ENCODE peak calls at places on chromosomes 16 and 17, in five cellular contexts. N is stimulated activated CD4-positive, alpha-beta T cell treated with anti-CD3 and anti-CD28 coated beads, Interleukin-4, amount 100 ng/mL, for 48 hours; E is choroid plexus epithelial cell; T is NCI-H1436; K is germinal center. R is an unnamed sample.

GRCh38 chr16:57859331-57859730 is 57.0 kb upstream of the KIFC3 start:
- DNase-seq in E (peak; percentile 85), K (no peak), N (no peak), T (no peak), R (no peak)

GRCh38 chr17:10144976-10145375 is 53.4 kb downstream of the GAS7 start:
- DNase-seq in E (no peak), K (no peak), T (no peak), N (no peak), R (no peak)

GRCh38 chr16:57432505-57432904 is 14.7 kb downstream of the CIAPIN1 start:
- DNase-seq in T (no peak), E (no peak), K (no peak), N (no peak), R (no peak)

GRCh38 chr17:61410100-61410551 is 10.5 kb downstream of the TBX2 start:
- DNase-seq in N (no peak), E (no peak), T (no peak), K (no peak), R (no peak)

GRCh38 chr17:17017343-17018014 is 24.8 kb upstream of the MPRIP start:
- DNase-seq in E (no peak), T (no peak), N (no peak), K (no peak), R (no peak)

GRCh38 chr16:87607871-87608270 is 5.6 kb downstream of the JPH3 start:
- DNase-seq in K (no peak), T (no peak), N (no peak), E (no peak), R (no peak)

GRCh38 chr16:71758293-71758760 is 33.8 kb upstream of the PHLPP2 start:
- DNase-seq in K (no peak), E (no peak), N (no peak), T (no peak), R (no peak)

GRCh38 chr17:17507465-17508011 is 11.3 kb upstream of the RASD1 start:
- DNase-seq in T (no peak), K (no peak), E (no peak), N (no peak), R (no peak)

GRCh38 chr16:3152273-3153076 is 17.6 kb downstream of the ZNF213 start:
- DNase-seq in T (peak; percentile 82), N (peak; percentile 82), K (peak; percentile 30), E (peak; percentile 91), R (peak; percentile 81)

GRCh38 chr17:49547566-49547965 is 28.1 kb upstream of the NXPH3 start:
- DNase-seq in K (no peak), E (peak; percentile 19), N (no peak), T (no peak), R (no peak)

GRCh38 chr17:57782051-57782490 is 37.0 kb upstream of the CCDC182 start:
- DNase-seq in N (no peak), K (no peak), T (no peak), E (no peak), R (no peak)

GRCh38 chr17:6661464-6661848 is 9.9 kb downstream of the C17orf100 start:
- DNase-seq in N (no peak), T (no peak), K (no peak), E (no peak), R (no peak)

GRCh38 chr16:35184356-35184870 is 1725.0 kb downstream of the TP53TG3F start:
- DNase-seq in N (no peak), T (no peak), E (no peak), K (no peak), R (no peak)

R was measured in MM.1S.